ENCODE peak calls at places on chromosome 15, in five cellular contexts. One of them, this sample, is unnamed.
A peak's percentile ranks its signal among the peaks of the same experiment; 100 is the strongest.

GRCh38 chr15:81491414-81492101 is 117.5 kb upstream of the TMC3 start:
- DNase-seq in pancreas: no peak
- DNase-seq in stomach: no peak
- DNase-seq in CD4-positive, alpha-beta T cell: no peak
- DNase-seq in astrocyte of the spinal cord: no peak
- DNase-seq in this sample: no peak

GRCh38 chr15:89740137-89740536 is 10.9 kb downstream of the MESP1 start:
- DNase-seq in pancreas: peak; percentile 73
- DNase-seq in stomach: peak; percentile 48
- DNase-seq in CD4-positive, alpha-beta T cell: no peak
- DNase-seq in astrocyte of the spinal cord: peak; percentile 77
- DNase-seq in this sample: peak; percentile 81

GRCh38 chr15:60635507-60636352 is 156.8 kb upstream of the ICE2 start:
- DNase-seq in pancreas: no peak
- DNase-seq in stomach: no peak
- DNase-seq in CD4-positive, alpha-beta T cell: no peak
- DNase-seq in astrocyte of the spinal cord: no peak
- DNase-seq in this sample: no peak

GRCh38 chr15:78790027-78790426 is 21.2 kb downstream of the ADAMTS7 start:
- DNase-seq in pancreas: no peak
- DNase-seq in stomach: no peak
- DNase-seq in CD4-positive, alpha-beta T cell: no peak
- DNase-seq in astrocyte of the spinal cord: no peak
- DNase-seq in this sample: no peak

GRCh38 chr15:68560501-68561113 is 18.2 kb upstream of the CORO2B start:
- DNase-seq in pancreas: no peak
- DNase-seq in stomach: no peak
- DNase-seq in CD4-positive, alpha-beta T cell: peak; percentile 10
- DNase-seq in astrocyte of the spinal cord: no peak
- DNase-seq in this sample: no peak

GRCh38 chr15:67701669-67702068 is 123.6 kb upstream of the SKOR1 start:
- DNase-seq in pancreas: no peak
- DNase-seq in stomach: no peak
- DNase-seq in CD4-positive, alpha-beta T cell: no peak
- DNase-seq in astrocyte of the spinal cord: peak; percentile 27
- DNase-seq in this sample: no peak

GRCh38 chr15:68113273-68113672 is 59.2 kb downstream of the PIAS1 start:
- DNase-seq in pancreas: no peak
- DNase-seq in stomach: no peak
- DNase-seq in CD4-positive, alpha-beta T cell: no peak
- DNase-seq in astrocyte of the spinal cord: peak; percentile 18
- DNase-seq in this sample: no peak

GRCh38 chr15:55253580-55253979 is 36.0 kb downstream of the RAB27A start:
- DNase-seq in pancreas: no peak
- DNase-seq in stomach: no peak
- DNase-seq in CD4-positive, alpha-beta T cell: no peak
- DNase-seq in astrocyte of the spinal cord: peak; percentile 83
- DNase-seq in this sample: no peak

GRCh38 chr15:48530528-48530927 is 115.0 kb downstream of the FBN1 start:
- DNase-seq in pancreas: no peak
- DNase-seq in stomach: no peak
- DNase-seq in CD4-positive, alpha-beta T cell: no peak
- DNase-seq in astrocyte of the spinal cord: no peak
- DNase-seq in this sample: no peak

GRCh38 chr15:95196176-95196915 is 965.0 kb downstream of the MCTP2 start:
- DNase-seq in pancreas: no peak
- DNase-seq in stomach: no peak
- DNase-seq in CD4-positive, alpha-beta T cell: no peak
- DNase-seq in astrocyte of the spinal cord: no peak
- DNase-seq in this sample: no peak

GRCh38 chr15:89364741-89365450 is 30.3 kb upstream of the POLG start:
- DNase-seq in pancreas: no peak
- DNase-seq in stomach: no peak
- DNase-seq in CD4-positive, alpha-beta T cell: no peak
- DNase-seq in astrocyte of the spinal cord: no peak
- DNase-seq in this sample: no peak

GRCh38 chr15:101288905-101289513 is 6.0 kb downstream of the SNRPA1 start:
- DNase-seq in pancreas: no peak
- DNase-seq in stomach: no peak
- DNase-seq in CD4-positive, alpha-beta T cell: no peak
- DNase-seq in astrocyte of the spinal cord: no peak
- DNase-seq in this sample: no peak

GRCh38 chr15:90863987-90864386 is 4.4 kb upstream of the FURIN start:
- DNase-seq in pancreas: no peak
- DNase-seq in stomach: no peak
- DNase-seq in CD4-positive, alpha-beta T cell: no peak
- DNase-seq in astrocyte of the spinal cord: no peak
- DNase-seq in this sample: no peak

GRCh38 chr15:91385301-91385700 is 285.2 kb downstream of the SV2B start:
- DNase-seq in pancreas: no peak
- DNase-seq in stomach: no peak
- DNase-seq in CD4-positive, alpha-beta T cell: no peak
- DNase-seq in astrocyte of the spinal cord: peak; percentile 70
- DNase-seq in this sample: no peak

GRCh38 chr15:100898661-100899462 is 19.2 kb downstream of the ALDH1A3 start:
- DNase-seq in pancreas: no peak
- DNase-seq in stomach: no peak
- DNase-seq in CD4-positive, alpha-beta T cell: no peak
- DNase-seq in astrocyte of the spinal cord: no peak
- DNase-seq in this sample: no peak

GRCh38 chr15:75720787-75721461 is 8.3 kb upstream of the CSPG4 start:
- DNase-seq in pancreas: peak; percentile 70
- DNase-seq in stomach: peak; percentile 87
- DNase-seq in CD4-positive, alpha-beta T cell: no peak
- DNase-seq in astrocyte of the spinal cord: peak; percentile 39
- DNase-seq in this sample: no peak

GRCh38 chr15:84609818-84610525 is 9.2 kb downstream of the ZSCAN2 start:
- DNase-seq in pancreas: no peak
- DNase-seq in stomach: no peak
- DNase-seq in CD4-positive, alpha-beta T cell: no peak
- DNase-seq in astrocyte of the spinal cord: no peak
- DNase-seq in this sample: no peak

GRCh38 chr15:46080018-46080417 is 445.2 kb downstream of the SQOR start:
- DNase-seq in pancreas: no peak
- DNase-seq in stomach: no peak
- DNase-seq in CD4-positive, alpha-beta T cell: no peak
- DNase-seq in astrocyte of the spinal cord: peak; percentile 11
- DNase-seq in this sample: no peak

GRCh38 chr15:100218411-100218810 is 123.4 kb downstream of the ADAMTS17 start:
- DNase-seq in pancreas: no peak
- DNase-seq in stomach: no peak
- DNase-seq in CD4-positive, alpha-beta T cell: no peak
- DNase-seq in astrocyte of the spinal cord: no peak
- DNase-seq in this sample: no peak

GRCh38 chr15:50235794-50236193 is 29.7 kb downstream of the HDC start:
- DNase-seq in pancreas: no peak
- DNase-seq in stomach: no peak
- DNase-seq in CD4-positive, alpha-beta T cell: no peak
- DNase-seq in astrocyte of the spinal cord: no peak
- DNase-seq in this sample: no peak

GRCh38 chr15:27679621-27680521 is 419.2 kb downstream of the OCA2 start:
- DNase-seq in pancreas: no peak
- DNase-seq in stomach: no peak
- DNase-seq in CD4-positive, alpha-beta T cell: no peak
- DNase-seq in astrocyte of the spinal cord: peak; percentile 52
- DNase-seq in this sample: no peak

GRCh38 chr15:33161209-33161608 is 33.3 kb downstream of the FMN1 start:
- DNase-seq in pancreas: no peak
- DNase-seq in stomach: no peak
- DNase-seq in CD4-positive, alpha-beta T cell: no peak
- DNase-seq in astrocyte of the spinal cord: no peak
- DNase-seq in this sample: no peak

GRCh38 chr15:33157636-33158035 is 36.9 kb downstream of the FMN1 start:
- DNase-seq in pancreas: no peak
- DNase-seq in stomach: no peak
- DNase-seq in CD4-positive, alpha-beta T cell: no peak
- DNase-seq in astrocyte of the spinal cord: no peak
- DNase-seq in this sample: no peak

GRCh38 chr15:33160581-33161165 is 33.8 kb downstream of the FMN1 start:
- DNase-seq in pancreas: no peak
- DNase-seq in stomach: no peak
- DNase-seq in CD4-positive, alpha-beta T cell: no peak
- DNase-seq in astrocyte of the spinal cord: peak; percentile 32
- DNase-seq in this sample: no peak

GRCh38 chr15:33158359-33158758 is 36.2 kb downstream of the FMN1 start:
- DNase-seq in pancreas: no peak
- DNase-seq in stomach: no peak
- DNase-seq in CD4-positive, alpha-beta T cell: no peak
- DNase-seq in astrocyte of the spinal cord: no peak
- DNase-seq in this sample: no peak

DNA sequence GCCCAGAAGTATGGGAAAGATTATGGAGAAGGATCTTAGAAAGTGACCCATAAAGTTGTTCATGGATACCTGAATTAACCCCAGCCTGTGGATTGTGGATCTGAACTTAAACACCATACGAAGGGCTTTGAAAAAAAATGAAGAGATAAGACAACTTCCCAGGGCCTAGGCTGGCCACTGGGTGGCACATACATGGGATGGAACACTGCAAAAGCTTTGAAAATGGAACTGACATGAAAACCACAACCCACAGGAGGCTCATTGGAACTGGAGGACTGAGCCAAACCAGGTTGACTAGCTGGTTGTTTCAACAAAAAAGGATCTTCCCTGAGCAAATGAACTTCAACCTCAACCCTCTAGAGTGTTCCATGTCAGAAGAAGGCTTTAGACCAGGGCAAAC is 34.5 kb downstream of the FMN1 start:
- DNase-seq in pancreas: no peak
- DNase-seq in stomach: no peak
- DNase-seq in CD4-positive, alpha-beta T cell: no peak
- DNase-seq in astrocyte of the spinal cord: peak; percentile 18
- DNase-seq in this sample: no peak
- TF ChIP-seq CTCF in pancreas: no peak
- TF ChIP-seq CTCF in stomach: no peak
- TF ChIP-seq CTCF in CD4-positive, alpha-beta T cell: no peak
- TF ChIP-seq CTCF in astrocyte of the spinal cord: peak; percentile 30
- TF ChIP-seq CTCF in this sample: peak; percentile 23

DNA sequence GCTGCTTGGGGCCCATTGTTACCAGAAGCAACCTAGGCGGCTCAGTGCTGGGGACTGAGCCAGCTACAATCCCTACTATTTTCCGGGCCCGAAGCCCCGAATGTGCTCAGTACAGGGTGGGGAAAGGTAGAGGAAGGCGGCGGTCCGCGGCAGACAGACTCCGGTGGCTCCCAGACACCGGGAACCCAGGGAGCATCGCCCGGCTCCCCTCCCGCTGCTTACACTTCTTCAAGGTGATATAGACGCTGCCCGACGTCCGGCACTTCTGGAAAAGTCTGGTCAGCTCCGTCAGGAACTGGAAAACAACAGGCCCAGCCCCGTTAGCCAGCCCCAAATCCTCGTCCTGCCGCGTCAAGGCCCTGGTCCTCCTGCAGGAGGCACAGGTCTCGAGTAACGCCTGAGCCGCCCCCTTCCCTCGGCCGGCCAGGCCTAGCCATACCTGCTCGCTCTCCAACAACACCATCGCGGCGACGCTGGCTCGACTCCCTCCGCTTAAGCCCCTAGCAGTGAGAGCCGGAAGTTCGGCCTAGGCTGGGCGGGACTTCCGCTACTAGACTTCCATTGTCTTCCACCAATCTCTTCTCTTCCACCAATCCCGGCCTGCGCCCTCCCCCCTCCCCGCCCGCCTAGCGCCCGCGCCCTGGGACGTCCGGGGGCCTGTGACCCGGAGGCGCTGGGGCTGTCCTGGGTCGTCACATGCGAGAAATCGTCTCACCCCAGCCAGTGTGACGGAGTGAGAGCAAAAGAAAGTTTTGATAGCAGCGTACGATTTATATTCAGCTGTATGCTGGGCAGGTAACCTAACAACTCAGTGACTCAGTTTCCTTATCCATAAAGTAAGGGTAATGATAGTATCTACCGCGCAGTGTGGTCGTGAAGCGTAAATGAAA is at the start of gene SRP14:
- DNase-seq in pancreas: peak; percentile 92
- DNase-seq in stomach: peak; percentile 95
- DNase-seq in CD4-positive, alpha-beta T cell: peak; percentile 92
- DNase-seq in astrocyte of the spinal cord: peak; percentile 94
- DNase-seq in this sample: peak; percentile 92
- TF ChIP-seq CTCF in pancreas: peak; percentile 17
- TF ChIP-seq CTCF in stomach: peak; percentile 21
- TF ChIP-seq CTCF in CD4-positive, alpha-beta T cell: no peak
- TF ChIP-seq CTCF in astrocyte of the spinal cord: no peak
- TF ChIP-seq CTCF in this sample: no peak

DNA sequence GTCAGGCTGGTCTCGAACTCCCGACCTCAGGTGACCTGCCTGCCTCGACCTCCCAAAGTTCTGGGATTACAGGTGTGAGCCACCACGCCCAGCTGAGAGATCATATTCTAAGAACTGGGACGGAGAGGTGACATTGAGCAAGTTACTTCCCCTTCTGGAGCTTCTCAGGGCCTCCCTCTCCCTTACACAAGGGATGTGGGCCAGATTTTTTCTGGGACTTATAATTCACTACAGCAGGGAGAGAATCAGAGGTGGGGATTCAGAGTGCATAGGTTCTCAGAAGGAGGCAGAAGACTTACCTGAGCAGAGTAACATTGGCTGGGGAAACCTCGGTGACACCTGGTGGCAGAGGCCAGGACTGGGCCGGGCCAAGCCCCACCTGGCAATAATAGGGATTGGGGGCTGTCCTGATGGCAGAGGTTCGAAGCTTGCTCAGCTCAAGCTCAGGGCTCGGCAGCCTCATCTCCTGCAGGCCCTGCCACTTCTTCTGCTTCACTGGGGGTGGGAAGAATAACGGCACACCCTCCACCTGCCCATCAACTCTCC is 6.8 kb downstream of the LTK start:
- DNase-seq in pancreas: no peak
- DNase-seq in stomach: no peak
- DNase-seq in CD4-positive, alpha-beta T cell: no peak
- DNase-seq in astrocyte of the spinal cord: no peak
- DNase-seq in this sample: peak; percentile 65
- TF ChIP-seq CTCF in pancreas: no peak
- TF ChIP-seq CTCF in stomach: no peak
- TF ChIP-seq CTCF in CD4-positive, alpha-beta T cell: no peak
- TF ChIP-seq CTCF in astrocyte of the spinal cord: no peak
- TF ChIP-seq CTCF in this sample: peak; percentile 71

GRCh38 chr15:96578393-96578792 is 247.9 kb downstream of the NR2F2 start:
- DNase-seq in pancreas: no peak
- DNase-seq in stomach: no peak
- DNase-seq in CD4-positive, alpha-beta T cell: no peak
- DNase-seq in astrocyte of the spinal cord: no peak
- DNase-seq in this sample: no peak

GRCh38 chr15:96582473-96582872 is 252.0 kb downstream of the NR2F2 start:
- DNase-seq in pancreas: no peak
- DNase-seq in stomach: no peak
- DNase-seq in CD4-positive, alpha-beta T cell: no peak
- DNase-seq in astrocyte of the spinal cord: no peak
- DNase-seq in this sample: no peak

GRCh38 chr15:96586901-96587300 is 256.4 kb downstream of the NR2F2 start:
- DNase-seq in pancreas: no peak
- DNase-seq in stomach: no peak
- DNase-seq in CD4-positive, alpha-beta T cell: no peak
- DNase-seq in astrocyte of the spinal cord: no peak
- DNase-seq in this sample: no peak

DNA sequence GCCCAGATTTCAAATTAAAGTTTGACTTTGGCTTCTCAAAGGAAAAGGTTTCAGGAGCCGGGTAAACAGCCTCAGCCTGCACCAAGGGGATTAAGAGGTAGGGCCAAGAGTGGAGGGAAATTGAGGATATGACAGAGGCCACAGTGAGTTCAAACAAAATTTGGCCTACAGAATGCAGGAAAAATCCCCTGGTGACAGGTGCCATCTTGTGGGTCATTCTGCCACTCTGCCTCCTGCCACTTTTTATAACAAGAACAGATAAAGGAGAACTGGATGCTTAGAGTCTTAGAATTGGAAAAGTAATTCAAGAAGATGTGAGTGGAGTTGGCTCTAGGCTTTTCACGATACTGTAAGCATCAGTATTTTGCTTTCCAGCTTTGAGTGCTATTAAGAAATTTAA is 253.2 kb downstream of the NR2F2 start:
- DNase-seq in pancreas: no peak
- DNase-seq in stomach: peak; percentile 28
- DNase-seq in CD4-positive, alpha-beta T cell: no peak
- DNase-seq in astrocyte of the spinal cord: no peak
- DNase-seq in this sample: no peak
- TF ChIP-seq CTCF in pancreas: no peak
- TF ChIP-seq CTCF in stomach: no peak
- TF ChIP-seq CTCF in CD4-positive, alpha-beta T cell: no peak
- TF ChIP-seq CTCF in astrocyte of the spinal cord: no peak
- TF ChIP-seq CTCF in this sample: no peak